ENCODE peak calls at places on chromosomes 2 and 18, in four cellular contexts. S is spleen, U is M059J, B is fibroblast of lung. Q is an unnamed sample.

GRCh38 chr2:10257500-10258147 is 45.1 kb upstream of the HPCAL1 start:
- DNase-seq in U (no peak), B (no peak), S (no peak), Q (no peak)

GRCh38 chr2:165793161-165793778 is 777 bp downstream of the GALNT3 start:
- DNase-seq in U (peak), B (no peak), S (no peak), Q (no peak)

GRCh38 chr2:217120429-217120828 is 260.6 kb upstream of the TNP1 start:
- DNase-seq in B (no peak), U (no peak), S (no peak), Q (no peak)

GRCh38 chr18:58290059-58290747 is 246.2 kb downstream of the NEDD4L start:
- DNase-seq in B (peak), S (no peak), U (peak), Q (no peak)

GRCh38 chr2:218404351-218405145 is 4.9 kb downstream of the CTDSP1 start:
- DNase-seq in B (no peak), S (no peak), U (no peak), Q (no peak)

GRCh38 chr18:39840406-39840805 is 2114.6 kb upstream of the PIK3C3 start:
- DNase-seq in U (peak), S (no peak), B (peak), Q (no peak)

GRCh38 chr2:218859994-218860831 is 608 bp downstream of the WNT6 start:
- DNase-seq in U (no peak), B (no peak), S (peak), Q (no peak)

GRCh38 chr18:79856119-79857080 is 58.7 kb downstream of the KCNG2 start:
- DNase-seq in U (peak), B (peak), S (peak), Q (no peak)

GRCh38 chr2:85326406-85326945 is 1.3 kb downstream of the TGOLN2 start:
- DNase-seq in B (no peak), U (peak), S (peak), Q (no peak)